ENCODE peak calls at places on chromosomes 5 and 9, in nine cellular contexts. B, Q, V, O, X, I, T, A and U are unnamed samples.

GRCh38 chr5:169911448-169912212 is 68.7 kb downstream of the INSYN2B start:
- DNase-seq in B (no peak), Q (no peak), V (no peak), O (no peak), X (no peak), I (no peak), T (no peak), A (no peak), U (no peak)

GRCh38 chr5:116771466-116772151 is 197.0 kb upstream of the SEMA6A start:
- DNase-seq in B (peak), Q (no peak), V (no peak), O (no peak), X (no peak), I (no peak), T (no peak), A (no peak), U (no peak)

GRCh38 chr5:152884006-152884405 is 478.9 kb upstream of the NMUR2 start:
- DNase-seq in B (no peak), Q (no peak), V (no peak), O (no peak), X (no peak), I (no peak), T (no peak), A (no peak), U (no peak)

GRCh38 chr9:29514336-29514735 is 1941.1 kb upstream of the C9orf72 start:
- DNase-seq in B (no peak), Q (no peak), V (no peak), O (no peak), X (no peak), I (no peak), T (no peak), A (no peak), U (no peak)

GRCh38 chr5:141513627-141514329 is 24.9 kb downstream of the PCDHGC5 start:
- DNase-seq in B (peak), Q (peak), V (peak), O (peak), X (no peak), I (peak), T (peak), A (peak), U (no peak)

GRCh38 chr5:74990194-74990593 is 62.2 kb downstream of the GCNT4 start:
- DNase-seq in B (no peak), Q (no peak), V (no peak), O (no peak), X (no peak), I (no peak), T (no peak), A (no peak), U (no peak)

GRCh38 chr5:34717426-34718327 is 61.5 kb downstream of the RAI14 start:
- DNase-seq in B (no peak), Q (peak), V (no peak), O (peak), X (no peak), I (no peak), T (no peak), A (no peak), U (no peak)

GRCh38 chr9:21624675-21625477 is 142.8 kb upstream of the IFNE start:
- DNase-seq in B (no peak), Q (no peak), V (no peak), O (no peak), X (no peak), I (no peak), T (no peak), A (peak), U (no peak)

GRCh38 chr5:65391591-65391990 is 90.1 kb downstream of the ADAMTS6 start:
- DNase-seq in B (no peak), Q (no peak), V (no peak), O (peak), X (no peak), I (no peak), T (no peak), A (no peak), U (no peak)

GRCh38 chr5:96968074-96968473 is 32.2 kb downstream of the LNPEP start:
- DNase-seq in B (no peak), Q (no peak), V (no peak), O (peak), X (no peak), I (no peak), T (no peak), A (no peak), U (no peak)

GRCh38 chr5:172809774-172810173 is 24.3 kb upstream of the ERGIC1 start:
- DNase-seq in B (no peak), Q (no peak), V (no peak), O (no peak), X (no peak), I (no peak), T (no peak), A (no peak), U (no peak)

GRCh38 chr5:172805736-172806255 is 28.3 kb upstream of the ERGIC1 start:
- DNase-seq in B (no peak), Q (no peak), V (no peak), O (no peak), X (no peak), I (no peak), T (peak), A (peak), U (no peak)

GRCh38 chr5:172805018-172805683 is 28.9 kb upstream of the ERGIC1 start:
- DNase-seq in B (no peak), Q (no peak), V (no peak), O (no peak), X (no peak), I (no peak), T (no peak), A (no peak), U (no peak)

GRCh38 chr5:172807766-172808311 is 26.2 kb upstream of the ERGIC1 start:
- DNase-seq in B (no peak), Q (no peak), V (no peak), O (no peak), X (no peak), I (no peak), T (peak), A (peak), U (no peak)

DNA sequence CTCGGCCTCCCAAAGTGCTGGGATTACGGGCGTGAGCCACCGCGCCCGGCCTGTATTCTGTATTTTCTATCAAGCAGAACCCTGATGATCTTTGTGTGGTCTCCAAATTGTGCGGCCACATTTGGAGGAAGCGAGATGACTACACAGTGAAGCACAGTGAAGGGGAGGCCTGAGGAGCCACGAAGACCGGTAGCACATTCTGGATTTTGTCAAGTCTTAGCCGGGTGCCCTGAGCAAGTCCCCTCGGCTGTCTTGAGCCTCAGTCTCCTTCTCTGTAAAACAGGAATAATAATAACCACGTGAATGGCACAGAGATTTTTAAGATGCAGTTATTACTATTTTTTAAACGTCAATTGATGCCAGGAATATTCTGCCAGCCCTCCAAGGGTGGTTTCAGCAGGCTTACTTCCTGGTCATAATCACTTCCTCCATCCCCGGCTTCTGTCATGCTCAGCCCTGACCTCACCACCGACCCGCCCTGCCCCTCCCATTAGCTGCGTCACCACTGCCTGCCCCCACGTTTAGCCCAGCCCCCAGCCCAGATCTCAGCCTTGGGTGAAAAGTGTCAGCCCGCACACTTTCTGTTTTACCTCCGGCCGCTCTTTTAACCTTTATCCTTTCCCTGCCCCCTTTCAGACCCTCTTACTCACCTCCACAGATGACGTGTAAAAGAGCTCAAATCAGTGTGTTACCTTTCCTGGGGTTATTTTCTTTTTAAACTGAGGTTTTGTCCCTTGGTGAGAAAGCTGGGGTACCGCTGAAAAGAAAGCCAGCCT is 27.0 kb upstream of the ERGIC1 start:
- DNase-seq in B (peak), Q (peak), V (peak), O (peak), X (peak), I (peak), T (peak), A (peak), U (peak)
- TF ChIP-seq POLR2A in B (no peak), Q (peak), V (peak), O (no peak), X (peak), I (peak), T (peak), A (no peak), U (no peak)

GRCh38 chr5:123423278-123424149 is at the start of gene CEP120:
- DNase-seq in B (peak), Q (peak), V (peak), O (peak), X (peak), I (peak), T (peak), A (peak), U (peak)
- TF ChIP-seq POLR2A in B (peak), Q (peak), V (peak), O (peak), X (peak), I (peak), T (peak), A (no peak), U (peak)

DNA sequence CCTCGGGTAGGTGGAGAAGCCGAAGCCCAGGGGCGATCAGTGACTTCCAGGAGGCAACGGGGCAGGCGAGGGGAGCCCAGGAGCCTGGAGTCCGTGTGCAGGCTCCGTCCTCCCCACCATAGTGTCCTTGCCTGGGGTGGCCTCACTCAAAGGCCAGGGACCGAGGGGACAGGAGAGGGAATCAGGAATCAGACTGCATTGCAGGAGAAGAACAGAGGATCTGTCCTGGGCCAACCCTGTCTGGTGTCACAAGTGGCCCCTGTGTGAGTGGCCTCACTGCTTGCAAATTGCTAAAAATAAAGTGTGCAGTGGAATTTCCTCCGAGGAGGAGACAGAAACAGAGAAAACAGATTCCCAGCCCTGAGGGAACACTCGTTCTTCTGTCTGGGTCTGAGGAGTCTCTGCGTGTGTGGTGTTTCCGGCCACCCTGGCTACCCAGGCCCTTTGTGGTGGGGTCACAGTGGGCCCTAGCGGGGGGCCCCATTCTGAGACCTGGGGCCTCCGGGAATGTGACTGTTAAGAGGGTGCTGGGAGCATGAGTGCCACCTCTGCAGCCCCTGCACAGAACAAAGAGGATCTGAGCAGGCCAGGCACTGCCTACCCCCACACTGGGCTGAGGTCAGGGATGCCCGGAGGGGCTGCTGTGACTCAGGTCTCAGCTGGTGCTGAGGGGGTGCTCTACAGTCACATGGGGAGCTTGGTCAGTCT is 7.5 kb downstream of the TRAF1 start:
- DNase-seq in B (peak), Q (no peak), V (no peak), O (no peak), X (no peak), I (no peak), T (no peak), A (no peak), U (no peak)
- TF ChIP-seq POLR2A in B (no peak), Q (no peak), V (peak), O (no peak), X (no peak), I (no peak), T (peak), A (no peak), U (no peak)

GRCh38 chr9:79572032-79572890 is 496 bp downstream of the TLE4 start:
- DNase-seq in B (peak), Q (peak), V (peak), O (peak), X (peak), I (peak), T (peak), A (peak), U (peak)
- TF ChIP-seq POLR2A in B (no peak), Q (peak), V (no peak), O (peak), X (no peak), I (no peak), T (peak), A (no peak), U (no peak)

GRCh38 chr9:127698985-127699670 is 7.7 kb upstream of the CFAP157 start:
- DNase-seq in B (peak), Q (no peak), V (peak), O (peak), X (peak), I (peak), T (peak), A (peak), U (peak)
- TF ChIP-seq POLR2A in B (no peak), Q (no peak), V (no peak), O (no peak), X (peak), I (peak), T (peak), A (no peak), U (no peak)

DNA sequence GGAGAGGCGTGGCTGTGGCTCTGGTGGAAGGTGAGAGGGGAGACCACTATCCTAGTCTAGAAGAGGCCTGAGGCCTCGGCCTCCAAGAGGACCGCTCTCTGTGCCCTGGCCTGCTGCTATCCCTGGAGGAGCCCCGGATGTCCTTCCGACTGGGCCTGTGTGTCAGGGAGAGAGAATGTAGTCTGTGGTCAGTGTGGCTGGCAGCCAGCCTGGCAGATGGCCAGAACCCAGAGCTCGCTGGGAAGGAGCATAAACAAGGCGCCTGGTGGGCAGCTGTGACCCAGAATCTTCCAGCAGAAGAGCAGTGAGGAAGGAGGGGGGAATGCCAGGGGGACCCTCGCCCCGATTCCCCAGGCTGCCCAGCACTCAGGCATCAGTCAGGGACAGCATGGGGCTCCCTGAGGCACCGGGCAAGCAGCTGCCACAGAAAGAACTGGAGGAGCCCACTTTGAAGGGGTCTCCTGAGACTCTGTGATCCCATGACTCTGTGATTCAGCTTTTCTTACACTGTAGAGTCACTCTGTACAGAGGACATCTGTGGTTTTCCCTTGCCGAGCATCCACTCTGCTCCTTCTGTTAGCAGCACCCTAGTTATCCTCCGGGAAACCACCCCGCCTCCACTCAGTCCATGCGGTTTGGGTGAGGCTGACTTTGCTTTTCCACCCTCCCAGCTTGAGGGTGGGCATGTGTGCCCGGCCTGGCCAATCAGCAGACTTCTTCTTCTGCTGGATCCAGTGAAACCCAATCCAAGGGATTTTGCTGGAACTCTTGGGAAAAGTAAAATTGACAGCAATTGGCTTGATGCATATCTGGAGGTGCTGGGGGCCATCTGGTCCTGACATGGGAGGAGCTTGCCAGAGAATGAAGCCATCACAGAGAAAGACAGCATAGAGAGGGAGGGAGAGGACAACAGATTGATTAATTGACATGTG is 46.2 kb upstream of the PWWP2A start:
- DNase-seq in B (peak), Q (peak), V (no peak), O (peak), X (no peak), I (peak), T (peak), A (peak), U (no peak)
- TF ChIP-seq POLR2A in B (no peak), Q (peak), V (no peak), O (peak), X (no peak), I (no peak), T (no peak), A (no peak), U (no peak)

GRCh38 chr5:17329566-17329965 is 112.1 kb downstream of the BASP1 start:
- DNase-seq in B (no peak), Q (no peak), V (no peak), O (no peak), X (no peak), I (no peak), T (no peak), A (no peak), U (no peak)
- TF ChIP-seq POLR2A in B (no peak), Q (no peak), V (no peak), O (no peak), X (no peak), I (no peak), T (no peak), A (no peak), U (no peak)

DNA sequence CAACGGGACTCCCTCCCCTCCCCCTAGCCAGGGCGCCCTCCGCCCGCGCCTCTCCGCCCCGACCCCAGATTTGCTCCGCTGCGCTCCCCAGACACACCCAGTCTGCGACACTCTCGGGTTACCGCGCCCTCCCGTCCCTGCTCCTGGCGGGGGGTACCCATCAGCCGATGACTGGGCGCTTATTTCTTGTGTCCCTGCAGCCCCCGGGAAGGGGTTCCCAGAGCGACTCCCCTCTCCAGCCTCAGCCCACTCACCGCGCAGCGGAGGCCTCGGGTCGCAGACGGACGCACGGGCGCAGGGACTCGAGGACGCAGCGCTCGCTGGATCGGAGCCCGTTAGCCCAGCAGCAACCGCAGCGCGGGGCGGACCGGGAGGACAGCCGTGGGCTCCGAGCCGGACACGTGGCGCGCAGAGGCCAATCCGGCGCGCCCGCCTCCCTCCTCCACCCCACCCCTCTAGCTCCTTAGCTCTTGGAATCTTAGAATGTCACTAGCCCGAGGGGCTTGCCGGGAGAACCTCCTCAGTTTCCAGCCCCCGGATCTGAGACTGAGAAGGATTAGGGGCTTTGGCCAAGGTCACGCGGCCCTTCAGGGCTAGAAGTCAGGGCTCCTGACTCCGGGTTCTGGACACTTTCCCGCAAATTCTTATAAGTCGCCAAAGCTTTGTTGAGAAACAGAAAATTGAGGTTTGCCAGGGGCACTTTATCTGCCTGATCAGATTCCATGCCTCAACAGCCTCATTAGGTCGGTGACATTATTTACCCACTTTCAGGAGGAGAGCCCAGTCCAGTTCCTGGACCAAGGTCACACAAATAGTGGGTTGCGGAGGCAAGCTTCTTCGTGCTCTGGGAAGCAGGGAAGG is at the start of gene ANXA6:
- DNase-seq in B (peak), Q (peak), V (peak), O (peak), X (peak), I (peak), T (peak), A (peak), U (peak)
- TF ChIP-seq POLR2A in B (no peak), Q (peak), V (peak), O (peak), X (peak), I (peak), T (peak), A (no peak), U (peak)

DNA sequence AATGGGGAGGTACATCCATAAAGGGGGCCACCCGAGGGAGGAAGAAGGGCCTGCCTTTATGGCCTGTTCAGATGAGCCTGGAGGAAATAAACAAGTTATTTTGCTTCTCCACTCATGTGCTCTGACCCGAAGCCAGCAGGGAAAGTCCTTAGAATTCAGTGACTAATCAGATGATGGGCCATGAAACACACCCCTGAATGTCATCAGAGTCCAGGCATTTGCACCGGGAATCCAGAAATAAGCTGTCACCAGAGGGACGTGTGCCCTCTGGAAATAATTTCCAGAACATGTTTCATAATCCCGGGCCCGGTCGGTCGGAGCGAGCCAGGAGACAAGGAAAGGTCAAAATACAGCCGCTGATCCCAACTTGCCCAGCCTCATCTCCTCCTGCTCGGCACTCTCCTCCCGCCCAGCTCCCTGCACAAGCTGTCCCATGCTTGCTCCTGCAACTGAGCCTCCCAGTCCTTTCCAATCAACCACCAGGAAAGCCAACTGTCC is 73.6 kb upstream of the ZNF622 start:
- DNase-seq in B (peak), Q (peak), V (no peak), O (peak), X (no peak), I (peak), T (peak), A (peak), U (no peak)
- TF ChIP-seq POLR2A in B (no peak), Q (no peak), V (no peak), O (no peak), X (no peak), I (peak), T (no peak), A (no peak), U (no peak)